ENCODE peak calls at places on chromosomes 12 and 14, in ten cellular contexts. D, B, K, I, C, U, A, R, E and H are unnamed samples.

GRCh38 chr12:54419088-54419887 is at the start of gene ITGA5:
- DNase-seq in C (peak), U (peak), B (peak), R (peak), E (peak), D (peak), A (no peak), K (no peak), I (peak), H (no peak)

GRCh38 chr14:101552786-101553231 is 8.5 kb upstream of the DIO3 start:
- DNase-seq in I (no peak), R (peak), B (no peak), D (no peak), U (no peak), K (no peak), E (peak), C (no peak), A (no peak), H (no peak)

GRCh38 chr14:54955143-54955542 is 52.5 kb upstream of the GCH1 start:
- DNase-seq in R (no peak), D (no peak), I (no peak), C (no peak), K (no peak), A (no peak), E (no peak), B (no peak), U (no peak), H (no peak)

GRCh38 chr14:64764641-64765520 is 60.7 kb downstream of the PLEKHG3 start:
- DNase-seq in E (peak), R (peak), U (peak), A (no peak), B (peak), D (peak), C (peak), I (peak), K (peak), H (peak)

GRCh38 chr12:6963016-6963731 is 7.3 kb downstream of the PHB2 start:
- DNase-seq in B (no peak), E (peak), U (no peak), K (no peak), I (no peak), R (peak), A (no peak), C (peak), D (peak), H (no peak)

GRCh38 chr12:63900922-63901793 is 56.7 kb downstream of the SRGAP1 start:
- DNase-seq in A (no peak), E (peak), U (no peak), C (no peak), K (no peak), R (peak), I (no peak), D (no peak), B (no peak), H (no peak)

GRCh38 chr12:13103391-13104033 is at the start of gene GSG1:
- DNase-seq in A (no peak), C (no peak), R (peak), E (no peak), K (no peak), B (no peak), I (no peak), U (no peak), D (no peak), H (no peak)

GRCh38 chr14:79605863-79606262 is 605.4 kb downstream of the DIO2 start:
- DNase-seq in R (no peak), I (no peak), B (no peak), C (no peak), D (no peak), K (no peak), A (no peak), U (no peak), E (no peak), H (no peak)

GRCh38 chr14:50242566-50243288 is 11.3 kb upstream of the SOS2 start:
- DNase-seq in I (no peak), R (no peak), C (no peak), E (no peak), K (no peak), B (no peak), D (no peak), A (no peak), U (no peak), H (no peak)

GRCh38 chr12:109873653-109874052 is 6.7 kb downstream of the GLTP start:
- DNase-seq in E (no peak), C (no peak), R (no peak), U (no peak), K (no peak), A (no peak), D (no peak), B (no peak), I (no peak), H (no peak)

GRCh38 chr12:127257366-127257935 is 1009.5 kb upstream of the TMEM132C start:
- DNase-seq in A (no peak), R (peak), U (no peak), C (no peak), I (no peak), K (no peak), E (no peak), D (no peak), B (no peak), H (no peak)

GRCh38 chr12:93379432-93380308 is 1.9 kb downstream of the NUDT4 start:
- DNase-seq in B (no peak), K (no peak), R (peak), I (no peak), E (no peak), A (no peak), C (no peak), D (no peak), U (no peak), H (no peak)

GRCh38 chr14:63564318-63564717 is 21.1 kb upstream of the PPP2R5E start:
- DNase-seq in K (no peak), I (no peak), C (no peak), A (no peak), E (peak), R (no peak), D (no peak), B (no peak), U (no peak), H (no peak)

GRCh38 chr14:68757618-68758081 is 35.2 kb downstream of the ZFP36L1 start:
- DNase-seq in K (no peak), U (no peak), C (peak), B (no peak), R (no peak), E (no peak), D (no peak), I (no peak), A (no peak), H (no peak)